ENCODE peak calls at places on chromosomes 12 and 14, in four cellular contexts. I is left ventricle myocardium inferior; P is CD8-positive, alpha-beta memory T cell; Z is CD8-positive, alpha-beta T cell. M is an unnamed sample.

GRCh38 chr12:94704452-94704871 is 54.1 kb upstream of the TMCC3 start:
- DNase-seq in I (no peak), P (peak; percentile 32), Z (no peak), M (peak; percentile 73)

GRCh38 chr12:570237-570925 is 92.9 kb downstream of the NINJ2 start:
- DNase-seq in I (peak; percentile 81), P (no peak), Z (no peak), M (peak; percentile 89)

GRCh38 chr12:79689041-79689476 is 1.7 kb downstream of the PAWR start:
- DNase-seq in I (no peak), P (no peak), Z (no peak), M (no peak)

GRCh38 chr12:10636611-10637010 is 23.2 kb upstream of the MAGOHB start:
- DNase-seq in I (no peak), P (no peak), Z (no peak), M (no peak)

GRCh38 chr12:57276935-57277563 is 26.1 kb upstream of the STAC3 start:
- DNase-seq in I (no peak), P (no peak), Z (no peak), M (peak; percentile 25)

GRCh38 chr12:104649913-104650312 is 193.2 kb downstream of the CHST11 start:
- DNase-seq in I (no peak), P (no peak), Z (no peak), M (no peak)

GRCh38 chr14:92846162-92846897 is 52.2 kb downstream of the GOLGA5 start:
- DNase-seq in I (no peak), P (no peak), Z (no peak), M (peak; percentile 86)

GRCh38 chr14:52413729-52414453 is 99.8 kb downstream of the PTGER2 start:
- DNase-seq in I (no peak), P (no peak), Z (no peak), M (peak; percentile 40)

GRCh38 chr14:30375280-30375892 is 183.6 kb upstream of the G2E3 start:
- DNase-seq in I (peak; percentile 47), P (peak; percentile 10), Z (peak; percentile 4), M (peak; percentile 64)

GRCh38 chr12:6763380-6763779 is 2.8 kb upstream of the PTMS start:
- DNase-seq in I (no peak), P (no peak), Z (no peak), M (no peak)

GRCh38 chr12:133080619-133081407 is at the start of gene ZNF140:
- DNase-seq in I (peak; percentile 96), P (peak; percentile 95), Z (peak; percentile 90), M (peak; percentile 99)

GRCh38 chr14:52018970-52019369 is 29.6 kb downstream of the RTRAF start:
- DNase-seq in I (no peak), P (no peak), Z (no peak), M (no peak)

GRCh38 chr12:8445731-8446130 is 10.0 kb upstream of the CLEC6A start:
- DNase-seq in I (no peak), P (no peak), Z (no peak), M (no peak)

GRCh38 chr12:41966916-41967315 is 177.8 kb downstream of the GXYLT1 start:
- DNase-seq in I (no peak), P (no peak), Z (no peak), M (no peak)

GRCh38 chr12:31859232-31859977 is 99.8 kb upstream of the RESF1 start:
- DNase-seq in I (no peak), P (no peak), Z (no peak), M (no peak)

GRCh38 chr12:16579041-16579440 is 26.9 kb downstream of the LMO3 start:
- DNase-seq in I (no peak), P (no peak), Z (no peak), M (no peak)

GRCh38 chr14:81868172-81868571 is 334.5 kb upstream of the SEL1L start:
- DNase-seq in I (no peak), P (no peak), Z (no peak), M (no peak)

GRCh38 chr14:60184597-60185555 is 19.7 kb upstream of the DHRS7 start:
- DNase-seq in I (no peak), P (no peak), Z (no peak), M (no peak)

GRCh38 chr12:52280796-52281560 is 6.5 kb downstream of the KRT86 start:
- DNase-seq in I (peak; percentile 40), P (no peak), Z (no peak), M (peak; percentile 99)

GRCh38 chr14:23407516-23408306 is at the start of gene MYH6:
- DNase-seq in I (no peak), P (no peak), Z (no peak), M (no peak)
- H3K4me3 ChIP-seq in I (peak within 1 kb of the TSS; percentile 65), P (no peak within 1 kb of the TSS), Z (no peak within 1 kb of the TSS), M (peak within 1 kb of the TSS; percentile 98)

GRCh38 chr14:105199093-105199492 is 18.0 kb upstream of the NUDT14 start:
- DNase-seq in I (peak; percentile 56), P (no peak), Z (no peak), M (peak; percentile 66)

GRCh38 chr14:105198588-105198987 is 17.5 kb upstream of the NUDT14 start:
- DNase-seq in I (no peak), P (no peak), Z (no peak), M (no peak)

GRCh38 chr14:105196228-105196960 is 15.3 kb upstream of the NUDT14 start:
- DNase-seq in I (peak; percentile 63), P (no peak), Z (no peak), M (peak; percentile 47)

GRCh38 chr14:105195533-105196227 is 14.6 kb upstream of the NUDT14 start:
- DNase-seq in I (no peak), P (no peak), Z (no peak), M (no peak)

GRCh38 chr14:105197274-105197673 is 16.2 kb upstream of the NUDT14 start:
- DNase-seq in I (peak; percentile 72), P (no peak), Z (no peak), M (peak; percentile 67)
- H3K4me1 ChIP-seq in I (peaks cover 91% of the 10 kb centered on the region), P (peaks cover 48% of the 10 kb centered on the region), Z (peaks cover 61% of the 10 kb centered on the region), M (peaks cover 14% of the 10 kb centered on the region)

DNA sequence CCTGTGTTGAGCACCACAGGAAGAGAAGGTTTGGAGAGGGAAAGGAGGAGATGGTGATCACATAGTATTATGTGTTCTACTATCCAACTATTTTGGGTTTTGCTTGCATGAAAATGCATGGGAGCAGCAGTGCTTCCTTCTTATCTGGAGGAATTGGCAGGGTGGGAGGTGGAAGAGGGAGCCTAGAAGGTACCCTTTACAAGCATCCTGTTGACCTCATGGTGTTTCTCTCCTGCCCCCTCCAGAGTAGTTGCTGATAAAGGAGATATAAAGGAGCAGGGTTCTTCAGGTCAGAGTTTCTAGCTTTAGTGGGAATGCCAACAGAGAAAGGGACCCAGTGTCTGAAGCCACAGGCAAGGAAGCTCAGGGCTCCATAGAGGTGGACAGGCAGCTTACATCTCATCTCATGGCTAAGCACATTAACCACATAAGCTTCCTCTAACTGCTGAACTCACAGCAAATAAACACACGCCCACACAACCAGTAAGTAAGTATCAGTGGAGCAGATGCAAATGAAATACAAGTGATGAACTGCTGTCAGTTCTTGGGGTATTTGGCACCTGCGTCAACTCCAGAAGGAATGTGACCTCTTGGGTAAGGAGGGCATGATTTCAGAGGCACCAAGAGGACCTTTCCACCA is 174.2 kb upstream of the SLC38A2 start:
- DNase-seq in I (no peak), P (no peak), Z (no peak), M (no peak)
- H3K4me3 ChIP-seq in I (no peak overlapping the region), P (no peak overlapping the region), Z (no peak overlapping the region), M (no peak overlapping the region)

GRCh38 chr12:108310489-108310888 is 28.6 kb downstream of the CMKLR1 start:
- DNase-seq in I (no peak), P (no peak), Z (no peak), M (peak; percentile 34)

GRCh38 chr12:108308432-108308831 is 30.7 kb downstream of the CMKLR1 start:
- DNase-seq in I (no peak), P (no peak), Z (no peak), M (no peak)

GRCh38 chr12:108311605-108312004 is 27.5 kb downstream of the CMKLR1 start:
- DNase-seq in I (no peak), P (no peak), Z (no peak), M (no peak)

GRCh38 chr12:108312073-108312884 is 26.8 kb downstream of the CMKLR1 start:
- DNase-seq in I (no peak), P (no peak), Z (no peak), M (no peak)

DNA sequence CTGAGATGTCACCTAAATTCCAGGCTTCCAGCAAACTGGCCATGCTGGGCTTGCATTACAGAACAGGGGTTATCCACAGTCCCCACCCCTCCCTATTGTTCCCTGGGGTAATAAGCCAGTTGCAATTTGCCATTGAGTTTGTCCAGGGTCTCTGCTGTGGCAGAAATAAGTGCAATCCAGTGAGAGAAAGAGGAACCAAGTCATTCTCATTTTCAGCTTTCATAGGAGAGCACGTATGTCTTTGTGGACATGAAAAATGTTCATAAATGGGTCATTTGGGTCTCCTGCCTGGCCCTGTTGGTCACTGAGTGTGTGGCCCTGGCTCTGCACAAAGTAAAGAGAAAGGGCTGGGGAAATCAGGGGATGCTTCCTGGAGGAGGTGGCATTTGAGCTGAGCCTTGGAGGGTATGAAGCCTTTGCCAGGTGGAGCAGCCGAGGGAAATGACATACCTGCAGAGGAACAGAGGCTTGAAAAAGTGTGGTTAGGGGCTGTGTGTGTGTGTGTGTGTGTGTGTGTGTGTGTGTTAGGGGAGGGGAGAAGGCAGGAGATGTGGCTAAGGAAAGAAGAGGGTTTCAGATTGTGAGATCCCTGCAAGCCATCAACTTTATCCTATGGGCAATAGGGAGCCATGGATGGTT is 29.3 kb downstream of the CMKLR1 start:
- DNase-seq in I (no peak), P (no peak), Z (no peak), M (no peak)
- H3K4me1 ChIP-seq in I (peaks cover 87% of the 10 kb centered on the region), P (peaks cover 33% of the 10 kb centered on the region), Z (peaks cover 45% of the 10 kb centered on the region), M (peaks cover 18% of the 10 kb centered on the region)

DNA sequence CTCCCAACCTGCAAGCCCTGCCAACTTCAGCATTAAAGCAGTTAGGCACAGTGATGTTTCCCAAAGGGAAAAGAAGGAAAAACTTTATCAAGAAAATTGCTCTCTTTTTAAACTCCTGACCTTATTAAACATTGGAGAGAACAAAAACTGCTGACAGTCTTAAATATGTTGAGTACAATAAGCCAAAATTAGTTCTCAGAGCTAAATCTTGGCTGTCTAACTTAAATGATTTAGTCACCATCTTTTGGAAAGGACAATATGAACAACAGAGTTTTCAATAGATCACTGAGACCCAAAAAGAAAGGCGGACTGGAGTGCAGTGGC is 70.8 kb downstream of the DUSP6 start:
- DNase-seq in I (no peak), P (no peak), Z (no peak), M (no peak)
- H3K4me3 ChIP-seq in I (no peak overlapping the region), P (peak overlapping the region; percentile 42), Z (no peak overlapping the region), M (no peak overlapping the region)

GRCh38 chr14:76961631-76962302 is 66.7 kb downstream of the IRF2BPL start:
- DNase-seq in I (peak; percentile 85), P (peak; percentile 98), Z (peak; percentile 91), M (peak; percentile 98)
- H3K4me1 ChIP-seq in I (peaks cover 37% of the 10 kb centered on the region), P (peaks cover 63% of the 10 kb centered on the region), Z (peaks cover 64% of the 10 kb centered on the region), M (peaks cover 54% of the 10 kb centered on the region)

GRCh38 chr14:71533396-71533795 is 398.8 kb upstream of the RGS6 start:
- DNase-seq in I (no peak), P (no peak), Z (no peak), M (peak; percentile 30)
- H3K4me3 ChIP-seq in I (no peak overlapping the region), P (no peak overlapping the region), Z (no peak overlapping the region), M (no peak overlapping the region)

DNA sequence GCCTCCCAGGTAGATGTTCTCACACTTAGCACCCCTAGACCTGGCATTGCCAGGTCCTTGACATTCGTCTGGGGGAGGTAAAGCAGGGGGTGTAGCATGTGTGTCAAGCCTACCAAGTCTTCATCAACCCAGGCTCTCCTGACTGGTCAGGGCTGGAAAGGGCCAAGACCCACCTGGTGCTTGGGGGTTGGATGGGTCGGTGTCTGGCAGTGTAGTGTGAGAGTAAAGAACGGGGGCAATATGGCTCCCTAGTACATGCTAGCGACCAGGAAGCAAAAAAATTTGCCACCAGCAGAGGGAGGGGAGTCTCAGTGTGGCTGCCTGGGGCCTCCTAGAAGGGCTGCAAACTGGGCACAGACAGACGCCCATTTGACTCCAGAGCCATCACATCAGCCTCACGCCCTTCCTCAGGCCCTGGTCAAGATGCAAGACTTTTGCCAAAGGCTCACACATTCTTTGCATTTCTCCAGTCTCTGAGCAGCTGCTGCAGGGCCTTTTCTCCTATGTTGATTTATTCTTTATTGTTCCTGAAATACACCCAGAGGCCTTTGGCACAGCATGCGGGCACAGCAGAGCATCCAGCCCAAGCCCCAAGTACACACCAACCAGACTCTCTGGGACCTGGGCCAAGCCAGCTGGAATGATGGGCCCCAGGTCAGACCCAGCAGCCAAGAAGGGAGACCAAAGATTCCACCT is 38.3 kb upstream of the PNMA1 start:
- DNase-seq in I (peak; percentile 81), P (peak; percentile 56), Z (no peak), M (no peak)
- H3K4me1 ChIP-seq in I (peaks cover 100% of the 10 kb centered on the region), P (peaks cover 98% of the 10 kb centered on the region), Z (peaks cover 98% of the 10 kb centered on the region), M (peaks cover 46% of the 10 kb centered on the region)

M was measured in cardiac muscle cell.